ENCODE peak calls at places on chromosomes 4 and X, in four cellular contexts. Q is GM12878, W is K562, M is WTC11. P is an unnamed sample.

GRCh38 chr4:176656108-176656507 is 136.6 kb downstream of the VEGFC start:
- DNase-seq in Q (no peak), W (no peak), M (no peak), P (no peak)

GRCh38 chr4:145302725-145303124 is 122.3 kb upstream of the OTUD4 start:
- DNase-seq in Q (no peak), W (no peak), M (no peak), P (no peak)

GRCh38 chr4:162498168-162498567 is 334.4 kb upstream of the FSTL5 start:
- DNase-seq in Q (no peak), W (no peak), M (no peak), P (no peak)

GRCh38 chr4:170497105-170497504 is 407.3 kb upstream of the AADAT start:
- DNase-seq in Q (peak; percentile 24), W (no peak), M (no peak), P (no peak)

GRCh38 chr4:73446336-73446938 is 10.4 kb downstream of the AFP start:
- DNase-seq in Q (no peak), W (peak; percentile 41), M (no peak), P (peak; percentile 78)

GRCh38 chr4:1603413-1604135 is 80.5 kb downstream of the FAM53A start:
- DNase-seq in Q (no peak), W (no peak), M (no peak), P (no peak)

GRCh38 chr4:23888421-23889319 is 1.2 kb downstream of the PPARGC1A start:
- DNase-seq in Q (no peak), W (no peak), M (no peak), P (peak; percentile 18)

GRCh38 chrX:9062621-9063020 is 28.7 kb upstream of the FAM9B start:
- DNase-seq in Q (no peak), W (no peak), M (no peak), P (no peak)

GRCh38 chr4:183384516-183384915 is 59.9 kb upstream of the CDKN2AIP start:
- DNase-seq in Q (no peak), W (no peak), M (no peak), P (no peak)

GRCh38 chr4:67891645-67892044 is 7.8 kb upstream of the TMPRSS11D start:
- DNase-seq in Q (no peak), W (no peak), M (no peak), P (no peak)

GRCh38 chr4:106186201-106186600 is 129.8 kb downstream of the TBCK start:
- DNase-seq in Q (no peak), W (no peak), M (no peak), P (no peak)

GRCh38 chr4:13088726-13089658 is 395.1 kb downstream of the RAB28 start:
- DNase-seq in Q (no peak), W (no peak), M (no peak), P (no peak)

GRCh38 chr4:8165374-8165896 is 6.8 kb upstream of the ABLIM2 start:
- DNase-seq in Q (no peak), W (no peak), M (no peak), P (no peak)

GRCh38 chr4:84944952-84945351 is 21.5 kb downstream of the WDFY3 start:
- DNase-seq in Q (no peak), W (no peak), M (no peak), P (peak; percentile 48)

GRCh38 chr4:161454860-161455259 is 708.9 kb downstream of the FSTL5 start:
- DNase-seq in Q (no peak), W (no peak), M (no peak), P (no peak)

GRCh38 chrX:129980540-129981206 is 1.8 kb upstream of the BCORL1 start:
- DNase-seq in Q (no peak), W (no peak), M (peak; percentile 57), P (peak; percentile 25)

GRCh38 chrX:146208821-146209220 is 391.2 kb downstream of the SLITRK2 start:
- DNase-seq in Q (no peak), W (no peak), M (no peak), P (no peak)

GRCh38 chr4:68466185-68466584 is 18.9 kb downstream of the TMPRSS11E start:
- DNase-seq in Q (no peak), W (no peak), M (no peak), P (no peak)

GRCh38 chr4:74531952-74532794 is 87.2 kb downstream of the AREG start:
- DNase-seq in Q (peak; percentile 8), W (peak; percentile 16), M (no peak), P (peak; percentile 75)

GRCh38 chr4:8615921-8616787 is 23.6 kb downstream of the CPZ start:
- DNase-seq in Q (no peak), W (no peak), M (no peak), P (no peak)

GRCh38 chr4:2788101-2788500 is 4.8 kb upstream of the SH3BP2 start:
- DNase-seq in Q (no peak), W (no peak), M (no peak), P (no peak)

GRCh38 chrX:12329476-12329875 is 191.2 kb downstream of the FRMPD4 start:
- DNase-seq in Q (no peak), W (no peak), M (no peak), P (no peak)

GRCh38 chr4:148364525-148364924 is 77.7 kb downstream of the NR3C2 start:
- DNase-seq in Q (no peak), W (no peak), M (no peak), P (no peak)

GRCh38 chrX:118255921-118256320 is 90.0 kb upstream of the WDR44 start:
- DNase-seq in Q (no peak), W (no peak), M (no peak), P (no peak)

GRCh38 chr4:8112036-8112576 is 46.5 kb downstream of the ABLIM2 start:
- DNase-seq in Q (no peak), W (no peak), M (no peak), P (no peak)

GRCh38 chr4:168656055-168656660 is 159.3 kb downstream of the PALLD start:
- DNase-seq in Q (no peak), W (no peak), M (no peak), P (no peak)

GRCh38 chrX:152637649-152638442 is at the start of gene GABRQ:
- DNase-seq in Q (no peak), W (peak; percentile 87), M (peak; percentile 90), P (no peak)

GRCh38 chr4:133148690-133149363 is at the start of gene PCDH10:
- DNase-seq in Q (no peak), W (peak; percentile 44), M (peak; percentile 96), P (peak; percentile 1)

GRCh38 chr4:7132249-7132648 is 60.1 kb upstream of the SORCS2 start:
- DNase-seq in Q (no peak), W (no peak), M (no peak), P (no peak)

GRCh38 chr4:186669159-186669720 is 54.4 kb downstream of the FAT1 start:
- DNase-seq in Q (no peak), W (no peak), M (peak; percentile 61), P (peak; percentile 50)

GRCh38 chrX:47129879-47130358 is 14.6 kb downstream of the NDUFB11 start:
- DNase-seq in Q (no peak), W (no peak), M (no peak), P (no peak)
- TF ChIP-seq CREM in Q (no peak), W (no peak), M (no peak), P (no peak)

GRCh38 chr4:4355302-4355701 is 31.6 kb upstream of the NSG1 start:
- DNase-seq in Q (no peak), W (no peak), M (no peak), P (no peak)

GRCh38 chr4:4362991-4363697 is 23.8 kb upstream of the NSG1 start:
- DNase-seq in Q (no peak), W (no peak), M (no peak), P (no peak)

GRCh38 chr4:4361883-4362282 is 25.0 kb upstream of the NSG1 start:
- DNase-seq in Q (no peak), W (no peak), M (no peak), P (no peak)

GRCh38 chr4:4356106-4357041 is 30.5 kb upstream of the NSG1 start:
- DNase-seq in Q (no peak), W (no peak), M (no peak), P (no peak)

GRCh38 chr4:4358093-4358840 is 28.6 kb upstream of the NSG1 start:
- DNase-seq in Q (no peak), W (no peak), M (no peak), P (no peak)
- TF ChIP-seq CREM in Q (no peak), W (no peak), M (no peak), P (no peak)

DNA sequence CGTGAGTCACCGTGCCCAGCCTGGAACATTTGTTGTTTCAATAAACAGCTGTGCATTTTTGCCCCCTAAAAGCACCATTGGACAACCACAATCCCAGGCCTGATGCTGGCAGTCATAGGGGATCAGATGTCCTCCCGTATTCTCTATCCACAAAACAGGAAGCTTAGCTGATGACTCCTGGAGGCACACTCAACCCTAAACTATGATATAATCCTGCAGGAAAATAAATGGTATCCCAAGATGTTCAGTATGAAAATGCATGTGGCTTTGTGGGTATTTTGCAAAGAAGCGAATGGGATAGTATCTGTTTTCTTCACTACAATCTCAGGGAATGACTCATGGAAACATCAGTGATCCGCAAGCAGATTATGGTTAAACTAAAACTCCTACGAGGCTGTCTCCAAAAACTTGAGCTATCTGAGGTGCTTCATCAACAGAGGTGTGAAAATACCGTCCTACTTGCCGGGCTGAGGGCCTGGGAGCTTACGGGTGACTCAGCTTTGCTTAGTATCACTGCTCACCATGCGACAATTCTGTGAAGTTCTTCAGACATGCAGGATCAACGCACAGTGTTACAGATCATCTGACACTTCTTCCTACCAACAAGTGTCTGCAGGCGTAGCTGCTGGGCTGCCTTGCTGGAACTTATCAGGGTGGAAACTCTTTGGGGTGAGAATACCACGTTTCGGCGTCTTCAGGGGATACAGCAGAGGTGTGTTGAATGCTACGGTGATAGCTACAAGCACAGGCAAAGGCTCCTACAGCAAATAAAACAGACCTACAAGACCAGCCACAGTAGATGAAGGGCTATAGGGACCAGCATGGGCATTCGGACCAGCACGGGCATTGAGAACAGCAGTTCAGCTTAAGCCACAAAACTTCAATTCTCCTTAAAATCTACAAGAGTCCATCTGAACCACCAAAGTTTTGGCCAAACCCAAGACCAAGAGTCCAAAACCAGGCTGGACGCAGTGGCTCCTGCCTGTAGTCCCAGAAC is 148.5 kb downstream of the DHRSX start:
- DNase-seq in Q (no peak), W (peak; percentile 37), M (no peak), P (no peak)
- TF ChIP-seq CREM in Q (no peak), W (peak; percentile 8), M (no peak), P (no peak)

GRCh38 chr4:83599183-83599582 is 63.3 kb downstream of the GPAT3 start:
- DNase-seq in Q (no peak), W (peak; percentile 51), M (no peak), P (peak; percentile 27)
- TF ChIP-seq CREM in Q (no peak), W (no peak), M (no peak), P (no peak)

DNA sequence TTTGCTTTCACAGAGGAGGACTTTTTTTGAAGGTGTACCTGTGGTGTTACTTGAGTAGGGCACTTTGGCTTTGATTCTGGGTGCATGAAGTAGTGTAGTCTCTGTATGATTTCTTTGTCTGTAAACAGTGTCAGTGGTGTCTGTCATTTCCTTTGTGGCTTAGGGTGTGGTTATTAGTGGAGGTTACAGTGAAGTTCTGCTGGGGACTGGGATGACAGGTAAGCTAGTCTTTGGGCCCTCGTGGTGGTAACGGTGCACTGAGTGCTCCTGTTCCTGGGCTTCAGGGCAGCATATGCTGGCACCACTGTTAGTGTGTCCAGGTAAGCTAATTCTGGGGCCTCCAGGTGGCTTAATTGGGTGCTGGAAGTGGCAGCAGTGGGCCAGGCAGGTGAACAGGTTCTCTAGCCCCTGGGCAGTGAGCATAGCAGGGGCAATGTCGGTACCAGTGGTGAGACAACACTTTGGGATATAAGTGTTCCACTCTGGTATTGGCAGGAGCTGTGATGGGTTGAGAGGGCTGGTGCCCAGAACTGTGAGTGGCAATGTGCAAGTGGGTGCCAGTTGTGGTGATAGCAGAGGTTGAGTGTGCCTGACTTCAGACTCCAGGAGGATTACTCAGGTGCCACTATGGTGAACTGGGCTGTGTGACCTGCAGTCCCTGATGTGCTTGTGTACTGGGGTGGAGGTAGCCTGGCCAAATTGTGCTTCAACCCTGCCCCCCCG is 26.0 kb upstream of the VSIG1 start:
- DNase-seq in Q (no peak), W (no peak), M (no peak), P (no peak)
- TF ChIP-seq CREM in Q (no peak), W (no peak), M (no peak), P (no peak)